ENCODE peak calls at places on chromosomes 1 and 21, in seven cellular contexts. R is ACHN; D is effector CD4-positive, alpha-beta T cell; J is endodermal cell; O is C1 segment of cervical spinal cord; B is adipocyte; K is HTR-8/SVneo. S is an unnamed sample.

GRCh38 chr1:45326627-45327591 is at the start of gene HPDL:
- DNase-seq in R (peak), D (peak), J (peak), O (no peak), B (peak), K (no peak), S (peak)

GRCh38 chr1:24301395-24302175 is 17.6 kb upstream of the GRHL3 start:
- DNase-seq in R (no peak), D (no peak), J (no peak), O (no peak), B (peak), K (no peak), S (no peak)

GRCh38 chr1:57845041-57845440 is 421.2 kb upstream of the DAB1 start:
- DNase-seq in R (no peak), D (no peak), J (no peak), O (no peak), B (peak), K (no peak), S (no peak)

GRCh38 chr1:220879509-220880366 is 495 bp downstream of the HLX start:
- DNase-seq in R (peak), D (no peak), J (peak), O (no peak), B (peak), K (peak), S (no peak)

GRCh38 chr1:156643266-156644092 is 1.6 kb downstream of the BCAN start:
- DNase-seq in R (no peak), D (no peak), J (no peak), O (no peak), B (no peak), K (no peak), S (no peak)

GRCh38 chr21:46329796-46330195 is 5.8 kb downstream of the PCNT start:
- DNase-seq in R (no peak), D (no peak), J (no peak), O (no peak), B (no peak), K (no peak), S (no peak)

GRCh38 chr1:206469933-206470691 is at the start of gene IKBKE:
- DNase-seq in R (peak), D (peak), J (peak), O (no peak), B (peak), K (peak), S (no peak)

GRCh38 chr1:159866066-159866465 is 3.6 kb upstream of the VSIG8 start:
- DNase-seq in R (no peak), D (no peak), J (no peak), O (no peak), B (no peak), K (no peak), S (no peak)

GRCh38 chr1:44811714-44812151 is 3.4 kb downstream of the BTBD19 start:
- DNase-seq in R (no peak), D (no peak), J (peak), O (no peak), B (peak), K (no peak), S (peak)

GRCh38 chr1:43531453-43531905 is 796 bp downstream of the PTPRF start:
- DNase-seq in R (peak), D (no peak), J (peak), O (no peak), B (peak), K (peak), S (no peak)

GRCh38 chr1:109876617-109877319 is 33.9 kb upstream of the CSF1 start:
- DNase-seq in R (peak), D (no peak), J (peak), O (no peak), B (peak), K (peak), S (no peak)

GRCh38 chr21:38503588-38503987 is 5.3 kb upstream of the ERG start:
- DNase-seq in R (no peak), D (no peak), J (no peak), O (no peak), B (peak), K (no peak), S (peak)

GRCh38 chr1:80722611-80723010 is 1078.1 kb upstream of the ADGRL2 start:
- DNase-seq in R (no peak), D (no peak), J (no peak), O (no peak), B (no peak), K (no peak), S (no peak)

GRCh38 chr21:27681841-27682240 is 715.0 kb upstream of the ADAMTS5 start:
- DNase-seq in R (no peak), D (no peak), J (no peak), O (no peak), B (no peak), K (peak), S (no peak)

GRCh38 chr21:45335761-45336534 is 48.3 kb upstream of the POFUT2 start:
- DNase-seq in R (no peak), D (no peak), J (peak), O (no peak), B (no peak), K (no peak), S (no peak)

GRCh38 chr1:39689635-39690034 is 1.6 kb downstream of the HPCAL4 start:
- DNase-seq in R (no peak), D (no peak), J (no peak), O (no peak), B (no peak), K (no peak), S (no peak)

GRCh38 chr1:221925947-221926346 is 184.1 kb upstream of the DUSP10 start:
- DNase-seq in R (no peak), D (no peak), J (no peak), O (no peak), B (no peak), K (no peak), S (no peak)

GRCh38 chr1:207017615-207018559 is 14.7 kb downstream of the C1orf116 start:
- DNase-seq in R (peak), D (no peak), J (no peak), O (no peak), B (no peak), K (no peak), S (no peak)

GRCh38 chr1:246032111-246032551 is 474.9 kb downstream of the SMYD3 start:
- DNase-seq in R (peak), D (no peak), J (no peak), O (no peak), B (no peak), K (no peak), S (no peak)

GRCh38 chr1:112255080-112255479 is 140.9 kb upstream of the CTTNBP2NL start:
- DNase-seq in R (no peak), D (no peak), J (no peak), O (no peak), B (no peak), K (no peak), S (no peak)

GRCh38 chr1:150162862-150163706 is 13.4 kb downstream of the PLEKHO1 start:
- DNase-seq in R (no peak), D (no peak), J (peak), O (no peak), B (peak), K (peak), S (peak)

GRCh38 chr1:92822907-92823306 is 8.9 kb upstream of the RPL5 start:
- DNase-seq in R (no peak), D (no peak), J (no peak), O (no peak), B (peak), K (no peak), S (no peak)

GRCh38 chr21:44926364-44927101 is 5.8 kb upstream of the ITGB2 start:
- DNase-seq in R (peak), D (peak), J (peak), O (no peak), B (no peak), K (no peak), S (no peak)

GRCh38 chr21:35195232-35195631 is 146.1 kb upstream of the RUNX1 start:
- DNase-seq in R (no peak), D (no peak), J (no peak), O (no peak), B (no peak), K (no peak), S (no peak)